ENCODE peak calls at places on chromosomes 13 and 19, in five cellular contexts. C, W, X, Y and M are unnamed samples.

GRCh38 chr13:51044023-51044665 is 66.9 kb downstream of the C13orf42 start:
- DNase-seq in W (no peak), X (no peak), C (no peak), Y (no peak), M (peak)

GRCh38 chr19:10748924-10749434 is 31.1 kb downstream of the DNM2 start:
- DNase-seq in C (no peak), X (peak), Y (peak), W (peak), M (peak)

GRCh38 chr13:41418027-41418426 is 39.3 kb upstream of the RGCC start:
- DNase-seq in W (no peak), C (no peak), Y (no peak), X (no peak), M (no peak)

GRCh38 chr13:35881360-35881759 is 249.8 kb downstream of the DCLK1 start:
- DNase-seq in Y (no peak), W (no peak), X (no peak), C (peak), M (no peak)

GRCh38 chr19:30719189-30719990 is 347.2 kb downstream of the ZNF536 start:
- DNase-seq in C (no peak), W (peak), X (peak), Y (peak), M (no peak)

GRCh38 chr19:41224632-41225031 is 5.6 kb downstream of the AXL start:
- DNase-seq in Y (no peak), C (no peak), W (no peak), X (no peak), M (no peak)

GRCh38 chr13:29993716-29994488 is 143.5 kb upstream of the UBL3 start:
- DNase-seq in W (peak), X (no peak), C (no peak), Y (no peak), M (no peak)

GRCh38 chr13:23610966-23611486 is 40.8 kb downstream of the TNFRSF19 start:
- DNase-seq in C (no peak), Y (no peak), W (no peak), X (no peak), M (no peak)